ENCODE peak calls at places on chromosomes 3 and 15, in six cellular contexts. C, T, E, H, V and Y are unnamed samples.

GRCh38 chr15:92463352-92463751 is 69.7 kb downstream of the ST8SIA2 start:
- DNase-seq in H (no peak), V (no peak), C (no peak), T (no peak), E (no peak), Y (no peak)

GRCh38 chr3:197154-197855 is 742 bp downstream of the CHL1 start:
- DNase-seq in E (no peak), V (peak), H (no peak), C (no peak), T (peak), Y (no peak)

GRCh38 chr3:100553618-100554372 is 55.6 kb upstream of the ADGRG7 start:
- DNase-seq in V (no peak), H (no peak), E (no peak), C (no peak), T (no peak), Y (no peak)

GRCh38 chr3:31174055-31174454 is 279.6 kb upstream of the GADL1 start:
- DNase-seq in H (no peak), E (no peak), V (no peak), T (no peak), C (no peak), Y (no peak)

GRCh38 chr15:96359772-96360498 is 29.4 kb downstream of the NR2F2 start:
- DNase-seq in C (no peak), T (peak), H (no peak), V (peak), E (no peak), Y (peak)

GRCh38 chr3:123642182-123642956 is 57.5 kb upstream of the HACD2 start:
- DNase-seq in C (peak), H (peak), E (peak), V (peak), T (peak), Y (peak)

GRCh38 chr3:72271215-72271614 is 486.3 kb upstream of the PROK2 start:
- DNase-seq in V (no peak), C (no peak), H (no peak), E (no peak), T (no peak), Y (peak)

GRCh38 chr15:51096976-51097375 is 2.3 kb upstream of the TNFAIP8L3 start:
- DNase-seq in T (no peak), E (no peak), C (no peak), V (no peak), H (no peak), Y (peak)

GRCh38 chr15:27820722-27821121 is 278.4 kb downstream of the OCA2 start:
- DNase-seq in E (no peak), H (no peak), V (no peak), C (no peak), T (no peak), Y (no peak)

GRCh38 chr3:126053949-126054569 is 29.9 kb downstream of the SLC41A3 start:
- DNase-seq in V (no peak), C (no peak), E (no peak), H (no peak), T (no peak), Y (no peak)

GRCh38 chr3:99966657-99967420 is 147.5 kb downstream of the FILIP1L start:
- DNase-seq in V (no peak), C (no peak), E (no peak), H (no peak), T (no peak), Y (no peak)

GRCh38 chr3:193928354-193929209 is 207.4 kb upstream of the HES1 start:
- DNase-seq in H (peak), V (no peak), C (no peak), T (no peak), E (no peak), Y (no peak)

GRCh38 chr15:35874260-35874905 is 328.4 kb upstream of the DPH6 start:
- DNase-seq in E (peak), C (no peak), H (no peak), V (no peak), T (no peak), Y (peak)

GRCh38 chr15:39907216-39907615 is 12.8 kb downstream of the GPR176 start:
- DNase-seq in V (peak), E (no peak), H (no peak), T (no peak), C (no peak), Y (no peak)

GRCh38 chr3:159260049-159260662 is 458.3 kb downstream of the MFSD1 start:
- DNase-seq in C (no peak), E (peak), H (peak), T (no peak), V (peak), Y (peak)

GRCh38 chr3:57791245-57791644 is 35.1 kb downstream of the SLMAP start:
- DNase-seq in T (no peak), C (no peak), E (no peak), V (no peak), H (no peak), Y (peak)

GRCh38 chr15:98616397-98616796 is 31.9 kb upstream of the IGF1R start:
- DNase-seq in E (no peak), T (peak), H (no peak), V (no peak), C (no peak), Y (no peak)

GRCh38 chr3:64084640-64085039 is 61.3 kb upstream of the PSMD6 start:
- DNase-seq in C (no peak), V (no peak), T (no peak), E (peak), H (no peak), Y (no peak)

GRCh38 chr3:107963581-107963980 is 127.2 kb downstream of the CD47 start:
- DNase-seq in H (no peak), V (no peak), C (no peak), T (no peak), E (no peak), Y (no peak)

GRCh38 chr3:45807645-45808540 is 11.6 kb upstream of the SLC6A20 start:
- DNase-seq in V (no peak), T (no peak), H (no peak), C (no peak), E (no peak), Y (no peak)

GRCh38 chr3:87036671-87037070 is 45.7 kb upstream of the VGLL3 start:
- DNase-seq in C (no peak), V (no peak), T (no peak), E (no peak), H (no peak), Y (no peak)

GRCh38 chr15:70180186-70180875 is 82.6 kb upstream of the TLE3 start:
- DNase-seq in H (no peak), C (no peak), V (no peak), T (no peak), E (no peak), Y (no peak)

GRCh38 chr3:55330355-55330754 is 156.8 kb downstream of the WNT5A start:
- DNase-seq in V (no peak), H (no peak), T (no peak), E (no peak), C (no peak), Y (no peak)

GRCh38 chr15:73981761-73982222 is 10.3 kb downstream of the STOML1 start:
- DNase-seq in V (no peak), H (no peak), T (no peak), C (no peak), E (no peak), Y (no peak)

GRCh38 chr3:186951640-186952552 is 21.6 kb downstream of the ST6GAL1 start:
- DNase-seq in T (no peak), E (no peak), C (no peak), H (no peak), V (no peak), Y (no peak)

GRCh38 chr3:64815195-64815627 is 127.4 kb upstream of the ADAMTS9 start:
- DNase-seq in T (no peak), V (no peak), H (no peak), E (no peak), C (no peak), Y (no peak)

GRCh38 chr3:172154768-172155649 is 115.6 kb downstream of the FNDC3B start:
- DNase-seq in H (no peak), T (no peak), C (no peak), V (no peak), E (no peak), Y (no peak)

GRCh38 chr3:172151610-172152293 is 112.4 kb downstream of the FNDC3B start:
- DNase-seq in E (no peak), V (no peak), C (no peak), H (no peak), T (no peak), Y (no peak)

GRCh38 chr3:172152294-172152649 is 112.9 kb downstream of the FNDC3B start:
- DNase-seq in E (no peak), H (no peak), T (no peak), C (no peak), V (no peak), Y (peak)

GRCh38 chr3:172152869-172153268 is 113.5 kb downstream of the FNDC3B start:
- DNase-seq in V (no peak), C (no peak), E (no peak), H (no peak), T (no peak), Y (peak)

GRCh38 chr3:172153335-172153861 is 114.0 kb downstream of the FNDC3B start:
- DNase-seq in C (no peak), E (peak), V (no peak), H (no peak), T (no peak), Y (peak)
- TF ChIP-seq POLR2AphosphoS5 in C (no peak), E (peak), V (no peak), H (no peak), T (no peak), Y (peak)

DNA sequence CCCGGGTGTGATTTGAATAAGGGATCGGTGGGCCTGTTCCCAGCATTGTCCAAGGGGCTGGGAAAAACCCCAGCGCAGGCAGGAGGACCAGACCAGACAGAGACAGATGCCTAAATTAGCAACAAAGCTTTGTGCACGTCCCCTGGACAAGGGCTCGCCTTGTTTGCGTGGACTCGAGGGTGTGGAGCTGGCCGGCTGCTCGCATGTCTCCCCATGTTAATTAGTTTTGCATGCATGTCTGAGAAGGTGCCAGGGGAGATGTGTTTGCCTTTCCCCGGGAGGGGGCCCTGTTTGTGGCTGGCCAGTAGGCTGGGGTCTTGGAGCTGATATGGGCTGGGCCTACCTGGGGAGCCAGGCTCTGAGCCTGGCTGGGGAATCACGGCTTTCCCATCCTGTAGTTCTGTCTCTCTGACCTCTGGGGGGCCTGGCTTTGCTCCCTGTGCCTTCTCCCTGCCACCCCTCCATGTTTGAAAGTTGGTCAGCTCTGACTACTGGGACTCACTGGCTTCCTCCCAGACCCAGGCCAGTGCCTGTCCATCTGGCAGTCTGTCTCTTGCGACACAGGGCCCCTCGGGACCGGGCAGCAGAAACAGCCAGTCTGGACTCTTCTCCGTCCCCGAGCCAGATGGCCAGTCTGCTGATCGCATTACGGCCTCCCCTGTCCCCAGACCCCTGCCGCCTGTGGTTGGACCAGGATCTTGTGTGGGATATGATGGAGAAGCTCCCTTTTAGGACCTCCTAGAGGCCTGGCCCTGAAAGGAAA is 55.4 kb upstream of the POLG start:
- DNase-seq in V (no peak), H (no peak), T (no peak), E (no peak), C (no peak), Y (no peak)
- TF ChIP-seq EZH2 in V (no peak), H (no peak), T (no peak), E (no peak), C (no peak), Y (no peak)

DNA sequence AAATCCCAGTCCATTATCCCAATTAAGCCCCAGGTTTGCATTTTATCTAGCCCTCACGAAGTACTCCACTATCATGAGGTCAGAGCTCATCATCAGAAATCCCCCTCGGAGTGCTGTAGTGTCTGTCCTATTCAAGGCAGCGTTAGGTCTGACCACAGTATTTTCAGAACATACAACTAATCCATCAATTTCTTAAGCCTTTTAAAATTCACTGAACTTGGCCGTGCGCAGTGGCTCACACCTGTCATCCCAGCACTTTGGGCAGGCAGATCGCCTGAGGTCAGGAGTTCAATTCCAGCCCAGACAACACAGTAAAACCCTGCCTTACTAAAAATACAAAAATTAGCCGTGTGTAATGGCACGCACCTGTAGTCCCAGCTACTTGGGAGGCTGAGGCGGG is 11.9 kb downstream of the VGLL4 start:
- DNase-seq in V (no peak), T (no peak), C (no peak), E (no peak), H (no peak), Y (no peak)
- TF ChIP-seq POLR2AphosphoS5 in V (no peak), T (no peak), C (no peak), E (no peak), H (no peak), Y (no peak)

DNA sequence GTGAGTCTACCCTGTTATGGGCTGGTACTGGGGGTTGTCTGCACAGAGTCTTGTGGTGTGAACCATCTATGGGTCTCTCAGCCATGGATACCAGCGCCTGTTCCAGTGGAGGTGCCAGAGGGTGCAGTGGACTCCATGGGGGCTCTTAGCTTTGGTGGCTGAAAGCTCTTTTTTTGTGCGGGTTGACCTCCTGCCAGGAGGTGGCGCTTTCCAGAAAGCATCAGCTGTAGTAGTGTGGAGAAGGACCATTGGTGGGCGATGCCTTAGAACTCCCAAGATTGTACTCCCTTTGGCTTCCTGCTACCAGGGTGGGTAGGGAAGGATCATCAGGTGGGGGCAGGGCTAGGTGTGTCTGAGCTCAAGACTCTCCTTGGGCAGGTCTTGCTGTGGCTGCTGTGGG is 602.6 kb downstream of the RSL24D1 start:
- DNase-seq in C (no peak), V (no peak), H (no peak), T (no peak), E (no peak), Y (no peak)
- TF ChIP-seq EZH2 in C (no peak), V (no peak), H (no peak), T (no peak), E (no peak), Y (no peak)

GRCh38 chr3:52281980-52282801 is 3.7 kb upstream of the WDR82 start:
- DNase-seq in H (no peak), E (no peak), T (no peak), C (no peak), V (no peak), Y (no peak)

GRCh38 chr3:52277071-52277964 is 1.1 kb downstream of the WDR82 start:
- DNase-seq in T (peak), H (peak), V (peak), E (no peak), C (no peak), Y (peak)

GRCh38 chr3:52277972-52278509 is 408 bp downstream of the WDR82 start:
- DNase-seq in C (no peak), H (peak), V (peak), T (peak), E (no peak), Y (peak)

GRCh38 chr3:52278510-52279069 is at the start of gene WDR82:
- DNase-seq in E (peak), V (peak), T (peak), H (peak), C (peak), Y (peak)

GRCh38 chr3:52280046-52280445 is 1.6 kb upstream of the WDR82 start:
- DNase-seq in T (no peak), C (no peak), E (no peak), V (no peak), H (no peak), Y (peak)
- TF ChIP-seq POLR2AphosphoS5 in T (no peak), C (no peak), E (no peak), V (no peak), H (no peak), Y (no peak)

GRCh38 chr15:63236272-63236671 is 41.1 kb upstream of the APH1B start:
- DNase-seq in V (no peak), E (no peak), T (no peak), H (no peak), C (no peak), Y (peak)

GRCh38 chr15:63240136-63240535 is 37.3 kb upstream of the APH1B start:
- DNase-seq in V (no peak), H (no peak), T (no peak), E (no peak), C (no peak), Y (no peak)

GRCh38 chr15:63238796-63239195 is 38.6 kb upstream of the APH1B start:
- DNase-seq in T (no peak), H (no peak), V (no peak), E (no peak), C (peak), Y (no peak)

GRCh38 chr15:63241316-63241715 is 36.1 kb upstream of the APH1B start:
- DNase-seq in E (no peak), C (no peak), T (no peak), H (no peak), V (no peak), Y (no peak)

DNA sequence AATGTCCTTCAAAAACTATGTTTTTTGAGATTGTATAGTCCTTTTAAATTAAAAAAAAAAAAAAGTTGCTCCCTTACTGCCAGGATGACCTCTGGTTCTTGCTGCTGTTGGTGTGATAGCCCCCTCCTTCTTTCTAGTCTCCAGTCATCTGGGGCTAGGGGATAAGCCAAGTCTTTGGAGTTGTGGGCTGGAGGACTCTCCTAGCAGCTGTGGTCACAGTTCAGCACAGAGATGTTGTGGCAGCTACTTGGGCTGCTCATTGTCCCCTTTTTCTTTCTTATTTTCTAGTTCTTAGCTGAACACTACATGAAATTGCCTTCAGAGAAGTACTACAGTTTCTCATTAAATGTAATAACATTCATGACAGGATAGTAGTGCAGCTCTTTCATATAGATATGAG is 39.2 kb upstream of the APH1B start:
- DNase-seq in E (no peak), C (no peak), T (no peak), V (no peak), H (no peak), Y (no peak)
- TF ChIP-seq EZH2 in E (no peak), C (no peak), T (no peak), V (no peak), H (no peak), Y (no peak)

GRCh38 chr15:75694241-75695182 is 18.1 kb downstream of the CSPG4 start:
- DNase-seq in C (no peak), E (no peak), V (peak), T (peak), H (peak), Y (peak)
- TF ChIP-seq POLR2AphosphoS5 in C (no peak), E (no peak), V (no peak), T (no peak), H (peak), Y (no peak)